ENCODE peak calls at places on chromosome 22, in five cellular contexts. E, C, Y, B and K are unnamed samples.
A peak's percentile ranks its signal among the peaks of the same experiment; 100 is the strongest.

GRCh38 chr22:18988958-18989357 is 52.9 kb upstream of the PRODH start:
- DNase-seq in C (no peak), B (no peak), Y (no peak), E (no peak), K (no peak)

GRCh38 chr22:27780161-27780575 is 21.4 kb downstream of the MN1 start:
- DNase-seq in C (no peak), E (no peak), Y (no peak), B (no peak), K (no peak)

GRCh38 chr22:29143848-29144785 is 61.6 kb upstream of the EMID1 start:
- DNase-seq in Y (no peak), C (peak; percentile 4), E (peak; percentile 73), B (no peak), K (no peak)

GRCh38 chr22:47174671-47175111 is 412.2 kb downstream of the TBC1D22A start:
- DNase-seq in C (peak; percentile 15), E (no peak), Y (no peak), B (no peak), K (no peak)

GRCh38 chr22:38873469-38874411 is 1.7 kb upstream of the CBX6 start:
- DNase-seq in B (no peak), Y (no peak), E (peak; percentile 59), C (no peak), K (no peak)

GRCh38 chr22:42511401-42511891 is 8.2 kb downstream of the RRP7A start:
- DNase-seq in Y (no peak), C (no peak), E (no peak), B (no peak), K (no peak)

GRCh38 chr22:27775698-27776409 is 25.7 kb downstream of the MN1 start:
- DNase-seq in B (no peak), E (no peak), C (no peak), Y (peak; percentile 51), K (no peak)

GRCh38 chr22:32698926-32699619 is 102.4 kb upstream of the TIMP3 start:
- DNase-seq in B (no peak), Y (no peak), E (no peak), C (peak; percentile 75), K (no peak)

GRCh38 chr22:43424201-43424600 is 12.4 kb downstream of the MPPED1 start:
- DNase-seq in Y (no peak), B (no peak), C (no peak), E (no peak), K (no peak)

GRCh38 chr22:32809786-32810185 is 8.3 kb downstream of the TIMP3 start:
- DNase-seq in B (no peak), C (no peak), E (no peak), Y (no peak), K (no peak)